ENCODE peak calls at places on chromosomes 1 and 21, in nine cellular contexts. Y is testis; G is activated CD4-positive, CD25-positive, alpha-beta regulatory T cell treated with anti-CD3 and anti-CD28 coated beads, Interleukin-2, amount 50 U/mL, for 72 hours; Z is nephron progenitor cell; K is NCI-H2107; A is activated CD4-positive, alpha-beta T cell treated with anti-CD3 and anti-CD28 coated beads, Interleukin-2, amount 50 U/mL, for 24 hours; H is amniotic stem cell; R is NCI-H2029 treated with DMSO at 0.1 percent for 48 hours; J is H7. I is an unnamed sample.
A peak's percentile ranks its signal among the peaks of the same experiment; 100 is the strongest.

GRCh38 chr1:9593492-9594465 is 5.1 kb downstream of the TMEM201 start:
- DNase-seq in R (peak; percentile 74), Z (peak; percentile 87), Y (peak; percentile 79), J (peak; percentile 81), G (no peak), H (peak; percentile 22), A (no peak), K (no peak), I (no peak)

GRCh38 chr1:61436016-61436415 is 288.9 kb downstream of the TM2D1 start:
- DNase-seq in H (no peak), J (no peak), Y (no peak), Z (no peak), A (no peak), R (no peak), G (no peak), K (no peak), I (no peak)

GRCh38 chr1:200226268-200226968 is 183.4 kb downstream of the ZNF281 start:
- DNase-seq in Z (no peak), K (no peak), R (no peak), Y (no peak), J (peak; percentile 28), A (peak; percentile 2), G (no peak), H (no peak), I (peak; percentile 40)

GRCh38 chr1:17637055-17637454 is 97.6 kb downstream of the ARHGEF10L start:
- DNase-seq in K (no peak), R (no peak), Y (no peak), J (no peak), G (no peak), H (no peak), A (no peak), Z (no peak), I (no peak)

GRCh38 chr1:226708342-226708780 is 30.7 kb downstream of the ITPKB start:
- DNase-seq in K (no peak), R (no peak), Y (no peak), G (no peak), H (peak; percentile 14), A (no peak), Z (no peak), J (no peak), I (no peak)

GRCh38 chr1:3024588-3024987 is 3.3 kb downstream of the ACTRT2 start:
- DNase-seq in A (no peak), G (no peak), Y (no peak), H (no peak), K (no peak), J (no peak), R (no peak), Z (no peak), I (no peak)

GRCh38 chr21:28636988-28637691 is 355.5 kb downstream of the LTN1 start:
- DNase-seq in K (no peak), Z (no peak), Y (no peak), R (no peak), G (no peak), J (no peak), H (peak; percentile 52), A (no peak), I (no peak)

GRCh38 chr1:31739281-31739853 is 24.8 kb downstream of the ADGRB2 start:
- DNase-seq in J (peak; percentile 93), Y (no peak), A (no peak), G (no peak), Z (peak; percentile 61), K (no peak), H (no peak), R (no peak), I (no peak)

GRCh38 chr1:107897428-107898339 is 67.3 kb downstream of the VAV3 start:
- DNase-seq in A (no peak), K (no peak), Y (no peak), Z (no peak), R (no peak), G (no peak), H (no peak), J (no peak), I (no peak)

GRCh38 chr1:224929335-224930237 is at the start of gene DNAH14:
- DNase-seq in Z (peak; percentile 80), H (peak; percentile 7), Y (peak; percentile 81), G (peak; percentile 32), A (no peak), K (peak; percentile 49), R (peak; percentile 34), J (peak; percentile 90), I (no peak)

GRCh38 chr1:27142464-27142863 is 12.5 kb downstream of the SLC9A1 start:
- DNase-seq in G (no peak), Y (no peak), R (no peak), A (no peak), K (no peak), Z (no peak), H (no peak), J (no peak), I (no peak)

GRCh38 chr1:119132179-119132578 is 8.3 kb downstream of the WARS2 start:
- DNase-seq in R (no peak), A (no peak), Y (no peak), H (no peak), G (no peak), Z (no peak), J (no peak), K (no peak), I (no peak)

GRCh38 chr1:3511306-3511705 is 56.8 kb downstream of the ARHGEF16 start:
- DNase-seq in Z (no peak), R (no peak), G (no peak), H (no peak), Y (no peak), K (no peak), A (no peak), J (no peak), I (no peak)

GRCh38 chr1:74686941-74687340 is 13.3 kb upstream of the ERICH3 start:
- DNase-seq in A (no peak), J (no peak), Y (no peak), H (no peak), K (no peak), Z (no peak), R (no peak), G (no peak), I (no peak)

GRCh38 chr1:20988030-20988825 is 188.5 kb downstream of the EIF4G3 start:
- DNase-seq in A (no peak), R (no peak), H (no peak), J (no peak), G (no peak), K (no peak), Y (no peak), Z (no peak), I (no peak)

GRCh38 chr1:12556957-12557935 is 60.8 kb downstream of the DHRS3 start:
- DNase-seq in Z (no peak), A (no peak), Y (no peak), K (no peak), G (no peak), J (peak; percentile 15), H (no peak), R (no peak), I (no peak)

GRCh38 chr1:59025898-59026426 is 242.1 kb upstream of the JUN start:
- DNase-seq in Y (no peak), Z (no peak), A (no peak), K (no peak), R (peak; percentile 67), H (no peak), J (no peak), G (no peak), I (no peak)

GRCh38 chr1:34547043-34547674 is 207.7 kb upstream of the GJB5 start:
- DNase-seq in A (no peak), G (no peak), H (no peak), Y (no peak), J (peak; percentile 60), K (no peak), Z (no peak), R (no peak), I (peak; percentile 12)

GRCh38 chr1:163027610-163028009 is 41.6 kb upstream of the RGS4 start:
- DNase-seq in K (no peak), G (no peak), Z (no peak), A (no peak), R (no peak), Y (no peak), H (no peak), J (no peak), I (no peak)

GRCh38 chr1:218874313-218874712 is 299.4 kb upstream of the LYPLAL1 start:
- DNase-seq in Y (no peak), R (no peak), J (no peak), G (no peak), A (no peak), H (no peak), Z (no peak), K (no peak), I (no peak)

GRCh38 chr1:105652109-105652508 is 1404.4 kb upstream of the PRMT6 start:
- DNase-seq in J (no peak), H (no peak), G (no peak), K (no peak), A (no peak), R (no peak), Z (no peak), Y (no peak), I (no peak)

GRCh38 chr1:230375795-230376194 is 50.3 kb downstream of the PGBD5 start:
- DNase-seq in Z (no peak), G (no peak), Y (peak; percentile 19), H (no peak), R (peak; percentile 83), J (no peak), A (no peak), K (no peak), I (no peak)

GRCh38 chr1:30420519-30421050 is 302.8 kb downstream of the MATN1 start:
- DNase-seq in G (no peak), Z (no peak), J (no peak), R (no peak), K (no peak), A (no peak), H (no peak), Y (no peak), I (no peak)

GRCh38 chr1:168535536-168535935 is 8.3 kb downstream of the XCL2 start:
- DNase-seq in Z (no peak), A (no peak), R (no peak), J (no peak), G (no peak), H (no peak), K (no peak), Y (no peak), I (no peak)

GRCh38 chr1:56068908-56069307 is 510.5 kb downstream of the PLPP3 start:
- DNase-seq in R (no peak), Y (no peak), Z (no peak), A (no peak), K (no peak), J (no peak), G (no peak), H (no peak), I (no peak)

GRCh38 chr1:31422505-31423319 is 9.7 kb downstream of the SERINC2 start:
- DNase-seq in R (peak; percentile 70), Y (peak; percentile 79), Z (peak; percentile 83), J (peak; percentile 91), A (peak; percentile 42), G (peak; percentile 80), K (peak; percentile 81), H (peak; percentile 71), I (peak; percentile 8)

GRCh38 chr21:29812947-29813346 is 126.8 kb downstream of the GRIK1 start:
- DNase-seq in J (no peak), R (peak; percentile 76), G (no peak), Y (no peak), K (no peak), H (no peak), Z (no peak), A (no peak), I (no peak)

GRCh38 chr1:115991909-115992308 is 15.6 kb downstream of the SLC22A15 start:
- DNase-seq in H (no peak), Z (no peak), K (no peak), Y (no peak), A (no peak), G (no peak), R (no peak), J (no peak), I (no peak)

GRCh38 chr1:2602311-2602835 is 15.8 kb downstream of the PRXL2B start:
- DNase-seq in Y (peak; percentile 11), R (no peak), G (peak; percentile 21), Z (no peak), H (no peak), K (no peak), A (no peak), J (no peak), I (no peak)

GRCh38 chr1:209895709-209896108 is 42.3 kb upstream of the SYT14 start:
- DNase-seq in Z (no peak), A (no peak), R (no peak), Y (no peak), K (no peak), H (peak; percentile 14), G (no peak), J (no peak), I (no peak)

GRCh38 chr1:226135709-226136108 is 50.8 kb downstream of the ACBD3 start:
- DNase-seq in Z (no peak), Y (no peak), G (no peak), A (no peak), K (no peak), H (no peak), R (no peak), J (peak; percentile 76), I (no peak)